ENCODE peak calls at places on chromosomes 16 and 17, in five cellular contexts. One of them, this sample, is unnamed. For H3K9me3, the result is how much of the 10 kb centered on the place peaks cover.

GRCh38 chr16:22782299-22782698 is 31.7 kb upstream of the HS3ST2 start:
- DNase-seq in tibial nerve: no peak
- DNase-seq in OCI-LY7: no peak
- DNase-seq in heart left ventricle: no peak
- DNase-seq in AG04450: no peak
- DNase-seq in this sample: no peak

GRCh38 chr17:31627960-31628359 is 231.1 kb downstream of the COPRS start:
- DNase-seq in tibial nerve: no peak
- DNase-seq in OCI-LY7: no peak
- DNase-seq in heart left ventricle: no peak
- DNase-seq in AG04450: peak
- DNase-seq in this sample: no peak

GRCh38 chr16:10862432-10862831 is 14.6 kb upstream of the CIITA start:
- DNase-seq in tibial nerve: no peak
- DNase-seq in OCI-LY7: no peak
- DNase-seq in heart left ventricle: peak
- DNase-seq in AG04450: no peak
- DNase-seq in this sample: no peak

GRCh38 chr16:13858873-13859580 is 60.9 kb upstream of the ERCC4 start:
- DNase-seq in tibial nerve: no peak
- DNase-seq in OCI-LY7: no peak
- DNase-seq in heart left ventricle: no peak
- DNase-seq in AG04450: no peak
- DNase-seq in this sample: no peak

GRCh38 chr16:89534147-89534788 is 26.1 kb downstream of the SPG7 start:
- DNase-seq in tibial nerve: no peak
- DNase-seq in OCI-LY7: peak
- DNase-seq in heart left ventricle: no peak
- DNase-seq in AG04450: no peak
- DNase-seq in this sample: peak

GRCh38 chr16:26111900-26112299 is 420.1 kb downstream of the HS3ST4 start:
- DNase-seq in tibial nerve: no peak
- DNase-seq in OCI-LY7: peak
- DNase-seq in heart left ventricle: no peak
- DNase-seq in AG04450: no peak
- DNase-seq in this sample: no peak

GRCh38 chr17:42969006-42969581 is 4.8 kb upstream of the AARSD1 start:
- DNase-seq in tibial nerve: no peak
- DNase-seq in OCI-LY7: peak
- DNase-seq in heart left ventricle: no peak
- DNase-seq in AG04450: no peak
- DNase-seq in this sample: no peak

GRCh38 chr16:30010817-30011504 is at the start of gene DOC2A:
- DNase-seq in tibial nerve: no peak
- DNase-seq in OCI-LY7: no peak
- DNase-seq in heart left ventricle: peak
- DNase-seq in AG04450: no peak
- DNase-seq in this sample: no peak

GRCh38 chr17:6323626-6324356 is 111.1 kb downstream of the AIPL1 start:
- DNase-seq in tibial nerve: no peak
- DNase-seq in OCI-LY7: no peak
- DNase-seq in heart left ventricle: no peak
- DNase-seq in AG04450: no peak
- DNase-seq in this sample: no peak

GRCh38 chr16:54699656-54700055 is 231.0 kb upstream of the IRX5 start:
- DNase-seq in tibial nerve: no peak
- DNase-seq in OCI-LY7: no peak
- DNase-seq in heart left ventricle: no peak
- DNase-seq in AG04450: no peak
- DNase-seq in this sample: no peak

GRCh38 chr17:7854851-7855642 is at the start of gene TMEM88:
- DNase-seq in tibial nerve: no peak
- DNase-seq in OCI-LY7: no peak
- DNase-seq in heart left ventricle: peak
- DNase-seq in AG04450: no peak
- DNase-seq in this sample: no peak

GRCh38 chr16:65576631-65577030 is 454.8 kb upstream of the CDH11 start:
- DNase-seq in tibial nerve: no peak
- DNase-seq in OCI-LY7: peak
- DNase-seq in heart left ventricle: no peak
- DNase-seq in AG04450: no peak
- DNase-seq in this sample: no peak

GRCh38 chr17:70365098-70365583 is 195.8 kb downstream of the KCNJ2 start:
- DNase-seq in tibial nerve: no peak
- DNase-seq in OCI-LY7: no peak
- DNase-seq in heart left ventricle: no peak
- DNase-seq in AG04450: peak
- DNase-seq in this sample: no peak

GRCh38 chr17:19867094-19867653 is 562 bp downstream of the ULK2 start:
- DNase-seq in tibial nerve: peak
- DNase-seq in OCI-LY7: peak
- DNase-seq in heart left ventricle: peak
- DNase-seq in AG04450: no peak
- DNase-seq in this sample: peak

GRCh38 chr17:31008374-31009035 is 37.7 kb downstream of the RNF135 start:
- DNase-seq in tibial nerve: no peak
- DNase-seq in OCI-LY7: peak
- DNase-seq in heart left ventricle: peak
- DNase-seq in AG04450: no peak
- DNase-seq in this sample: peak

GRCh38 chr17:47852113-47852949 is 1.4 kb upstream of the SP6 start:
- DNase-seq in tibial nerve: no peak
- DNase-seq in OCI-LY7: no peak
- DNase-seq in heart left ventricle: no peak
- DNase-seq in AG04450: no peak
- DNase-seq in this sample: no peak

DNA sequence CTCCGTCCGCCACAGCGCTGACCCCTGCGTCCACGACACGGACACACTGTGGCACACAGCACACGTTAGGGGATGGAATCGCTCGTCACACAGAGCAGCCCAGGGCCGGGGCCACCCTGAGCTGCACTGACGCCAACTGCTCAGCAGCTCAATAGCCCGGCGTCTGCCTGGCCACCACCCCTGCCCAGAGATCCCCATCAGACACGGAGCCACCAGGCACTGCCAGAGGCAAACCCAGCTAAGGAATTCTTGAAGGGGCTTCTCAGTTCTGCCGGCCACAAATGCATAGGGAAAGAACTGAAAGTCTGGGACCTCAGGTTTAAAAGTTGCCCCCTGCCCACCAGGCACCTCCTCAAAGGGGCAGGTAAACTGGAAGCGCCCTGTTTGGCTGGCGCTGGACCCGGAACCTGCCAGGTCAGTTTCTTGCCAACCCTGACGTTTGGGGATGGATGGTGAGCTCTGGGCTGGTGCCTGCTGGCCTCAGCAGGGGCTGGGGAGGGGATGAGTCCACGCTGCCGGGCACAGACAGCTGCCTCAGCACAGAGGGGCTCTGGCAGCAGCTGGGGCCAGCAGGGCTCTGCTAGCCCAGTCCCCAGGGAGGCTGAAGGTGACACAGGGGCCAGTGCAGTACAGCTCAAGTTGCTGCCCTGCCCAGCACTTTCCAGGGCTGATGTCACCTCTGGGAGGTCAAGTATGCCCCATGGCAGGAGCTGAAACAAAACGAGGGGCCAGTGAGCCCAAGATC is 33.2 kb downstream of the TIMM22 start:
- DNase-seq in tibial nerve: no peak
- DNase-seq in OCI-LY7: no peak
- DNase-seq in heart left ventricle: peak
- DNase-seq in AG04450: no peak
- DNase-seq in this sample: no peak
- H3K27ac ChIP-seq in tibial nerve: no peak
- H3K27ac ChIP-seq in OCI-LY7: no peak
- H3K27ac ChIP-seq in heart left ventricle: peak
- H3K27ac ChIP-seq in AG04450: no peak
- H3K27ac ChIP-seq in this sample: no peak

GRCh38 chr16:87369796-87370719 is 13.5 kb downstream of the FBXO31 start:
- DNase-seq in tibial nerve: no peak
- DNase-seq in OCI-LY7: no peak
- DNase-seq in heart left ventricle: peak
- DNase-seq in AG04450: no peak
- DNase-seq in this sample: no peak

GRCh38 chr16:87369117-87369775 is 14.3 kb downstream of the FBXO31 start:
- DNase-seq in tibial nerve: no peak
- DNase-seq in OCI-LY7: no peak
- DNase-seq in heart left ventricle: peak
- DNase-seq in AG04450: no peak
- DNase-seq in this sample: no peak

GRCh38 chr16:87371261-87371866 is 12.2 kb downstream of the FBXO31 start:
- DNase-seq in tibial nerve: no peak
- DNase-seq in OCI-LY7: no peak
- DNase-seq in heart left ventricle: no peak
- DNase-seq in AG04450: no peak
- DNase-seq in this sample: no peak

GRCh38 chr16:87374313-87374712 is 9.3 kb downstream of the FBXO31 start:
- DNase-seq in tibial nerve: no peak
- DNase-seq in OCI-LY7: no peak
- DNase-seq in heart left ventricle: no peak
- DNase-seq in AG04450: no peak
- DNase-seq in this sample: no peak

DNA sequence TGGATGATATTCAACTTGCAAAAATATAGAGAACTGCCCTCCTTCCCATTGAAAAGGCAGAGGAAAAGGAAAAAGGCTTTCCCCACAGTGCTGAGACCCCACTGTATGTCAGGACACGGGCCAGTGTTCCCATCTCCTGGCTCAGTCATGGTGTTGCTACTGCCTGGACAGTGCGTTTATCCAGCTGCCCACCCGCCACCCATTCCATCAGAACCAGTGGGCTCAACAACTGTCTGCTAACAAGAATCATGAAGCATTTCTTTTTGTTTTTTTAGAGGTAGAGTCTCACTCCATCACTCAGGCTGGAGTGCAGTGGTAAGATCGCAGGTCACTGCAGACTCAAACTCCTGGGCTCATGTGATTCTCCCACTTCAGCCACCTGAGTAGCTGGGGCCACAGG is 11.3 kb downstream of the FBXO31 start:
- DNase-seq in tibial nerve: no peak
- DNase-seq in OCI-LY7: no peak
- DNase-seq in heart left ventricle: no peak
- DNase-seq in AG04450: no peak
- DNase-seq in this sample: no peak
- TF ChIP-seq CTCF in tibial nerve: no peak
- TF ChIP-seq CTCF in OCI-LY7: no peak
- TF ChIP-seq CTCF in heart left ventricle: no peak
- TF ChIP-seq CTCF in AG04450: no peak
- TF ChIP-seq CTCF in this sample: no peak

DNA sequence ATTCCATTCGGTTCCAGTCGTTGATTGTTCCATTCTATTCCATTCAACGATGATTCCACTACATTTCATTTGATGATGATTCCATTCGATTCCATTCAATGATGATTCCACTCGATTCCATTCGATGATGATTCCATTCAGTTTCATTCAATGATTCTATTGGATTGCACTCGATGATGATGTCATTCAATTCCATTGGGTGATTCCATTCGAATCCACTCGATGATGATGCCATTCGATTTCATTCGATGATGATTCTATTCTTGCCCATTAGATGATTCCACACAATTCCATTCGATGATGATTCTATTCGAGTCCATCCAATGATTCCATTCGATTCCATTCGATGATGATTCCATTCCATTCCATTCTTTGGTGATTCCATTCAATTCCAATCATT is 1283.7 kb downstream of the TP53TG3F start:
- DNase-seq in tibial nerve: no peak
- DNase-seq in OCI-LY7: no peak
- DNase-seq in heart left ventricle: no peak
- DNase-seq in AG04450: no peak
- DNase-seq in this sample: no peak
- H3K9me3 ChIP-seq in tibial nerve: half or more
- H3K9me3 ChIP-seq in OCI-LY7: half or more
- H3K9me3 ChIP-seq in heart left ventricle: half or more
- H3K9me3 ChIP-seq in AG04450: under half
- H3K9me3 ChIP-seq in this sample: under half

GRCh38 chr16:8853611-8854010 is 15.2 kb downstream of the CARHSP1 start:
- DNase-seq in tibial nerve: no peak
- DNase-seq in OCI-LY7: no peak
- DNase-seq in heart left ventricle: no peak
- DNase-seq in AG04450: no peak
- DNase-seq in this sample: no peak

GRCh38 chr16:8853150-8853549 is 15.7 kb downstream of the CARHSP1 start:
- DNase-seq in tibial nerve: no peak
- DNase-seq in OCI-LY7: no peak
- DNase-seq in heart left ventricle: no peak
- DNase-seq in AG04450: no peak
- DNase-seq in this sample: no peak

GRCh38 chr16:8851761-8852403 is 16.9 kb downstream of the CARHSP1 start:
- DNase-seq in tibial nerve: no peak
- DNase-seq in OCI-LY7: no peak
- DNase-seq in heart left ventricle: no peak
- DNase-seq in AG04450: no peak
- DNase-seq in this sample: no peak

GRCh38 chr16:8854298-8854948 is 14.4 kb downstream of the CARHSP1 start:
- DNase-seq in tibial nerve: no peak
- DNase-seq in OCI-LY7: no peak
- DNase-seq in heart left ventricle: no peak
- DNase-seq in AG04450: no peak
- DNase-seq in this sample: no peak

DNA sequence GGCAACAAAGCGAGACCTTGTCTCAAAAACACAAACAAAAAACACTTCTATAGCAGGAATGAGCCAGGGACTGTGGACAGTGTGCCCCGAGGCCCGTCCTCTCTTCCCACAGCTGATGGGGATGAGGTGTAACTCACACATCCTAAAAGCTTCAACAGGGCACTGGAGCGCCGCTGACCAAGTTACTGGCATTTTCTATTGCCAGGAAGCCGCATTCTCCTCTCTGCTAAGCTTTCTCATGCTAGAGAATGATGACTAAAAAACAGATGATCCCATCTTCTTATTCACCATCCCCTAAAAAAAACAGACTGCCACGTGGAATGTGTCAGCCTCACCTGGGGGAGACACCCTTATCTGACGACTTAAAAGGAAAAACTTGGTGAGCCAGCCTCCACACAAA is 16.3 kb downstream of the CARHSP1 start:
- DNase-seq in tibial nerve: no peak
- DNase-seq in OCI-LY7: no peak
- DNase-seq in heart left ventricle: no peak
- DNase-seq in AG04450: no peak
- DNase-seq in this sample: no peak
- H3K27ac ChIP-seq in tibial nerve: no peak
- H3K27ac ChIP-seq in OCI-LY7: no peak
- H3K27ac ChIP-seq in heart left ventricle: peak
- H3K27ac ChIP-seq in AG04450: peak
- H3K27ac ChIP-seq in this sample: no peak

GRCh38 chr16:49928176-49928892 is 72.4 kb upstream of the ZNF423 start:
- DNase-seq in tibial nerve: no peak
- DNase-seq in OCI-LY7: no peak
- DNase-seq in heart left ventricle: no peak
- DNase-seq in AG04450: no peak
- DNase-seq in this sample: no peak
- TF ChIP-seq CTCF in tibial nerve: no peak
- TF ChIP-seq CTCF in OCI-LY7: no peak
- TF ChIP-seq CTCF in heart left ventricle: no peak
- TF ChIP-seq CTCF in AG04450: no peak
- TF ChIP-seq CTCF in this sample: no peak

GRCh38 chr16:997440-998051 is 16.0 kb downstream of the SOX8 start:
- DNase-seq in tibial nerve: no peak
- DNase-seq in OCI-LY7: no peak
- DNase-seq in heart left ventricle: no peak
- DNase-seq in AG04450: no peak
- DNase-seq in this sample: peak
- H3K9me3 ChIP-seq in tibial nerve: under half
- H3K9me3 ChIP-seq in OCI-LY7: under half
- H3K9me3 ChIP-seq in heart left ventricle: under half
- H3K9me3 ChIP-seq in AG04450: half or more
- H3K9me3 ChIP-seq in this sample: under half

This sample was measured in CD4-positive, alpha-beta T cell.